ENCODE peak calls at places on chromosomes 3 and 15, in eight cellular contexts. R is GM23338, F is HCT116, U is GM12891, O is endothelial cell of umbilical vein, E is transverse colon, V is upper lobe of left lung, X is HL-60. N is an unnamed sample.

GRCh38 chr15:45134682-45135604 is 5.1 kb downstream of the DUOX1 start:
- DNase-seq in X (no peak), O (no peak), V (peak; percentile 86), R (peak; percentile 73), E (peak; percentile 51), F (no peak), U (no peak), N (no peak)

GRCh38 chr15:41695750-41696436 is 35.7 kb downstream of the MGA start:
- DNase-seq in E (peak; percentile 18), F (peak; percentile 24), X (peak; percentile 63), U (peak; percentile 47), R (peak; percentile 45), O (peak; percentile 77), V (no peak), N (peak; percentile 40)

GRCh38 chr3:115148142-115148790 is 1.2 kb upstream of the ZBTB20 start:
- DNase-seq in X (no peak), E (no peak), V (no peak), F (no peak), U (no peak), R (no peak), O (no peak), N (no peak)

GRCh38 chr3:39362177-39362576 is 21.0 kb upstream of the SLC25A38 start:
- DNase-seq in E (no peak), R (no peak), F (no peak), O (no peak), U (no peak), X (no peak), V (no peak), N (no peak)

GRCh38 chr15:74251187-74251811 is 15.2 kb downstream of the CCDC33 start:
- DNase-seq in V (no peak), X (no peak), R (no peak), U (no peak), O (no peak), F (no peak), E (no peak), N (no peak)

GRCh38 chr3:57963811-57964346 is 44.3 kb upstream of the FLNB start:
- DNase-seq in R (no peak), O (no peak), V (no peak), X (no peak), E (no peak), U (no peak), F (no peak), N (no peak)

GRCh38 chr3:184240384-184241140 is 8.2 kb downstream of the ALG3 start:
- DNase-seq in F (no peak), R (peak; percentile 65), X (no peak), O (peak; percentile 34), E (no peak), V (no peak), U (no peak), N (no peak)

GRCh38 chr3:94171954-94172353 is 109.1 kb downstream of the NSUN3 start:
- DNase-seq in O (no peak), V (no peak), X (no peak), R (no peak), U (no peak), F (no peak), E (no peak), N (no peak)

GRCh38 chr3:22245122-22245521 is 494.1 kb upstream of the ZNF385D start:
- DNase-seq in R (no peak), O (no peak), E (no peak), V (no peak), U (no peak), F (no peak), X (no peak), N (no peak)

GRCh38 chr3:106457278-106458210 is 588.7 kb upstream of the CBLB start:
- DNase-seq in V (no peak), E (no peak), F (no peak), R (no peak), O (peak; percentile 24), X (peak; percentile 42), U (peak; percentile 8), N (peak; percentile 12)

GRCh38 chr3:194275231-194275671 is 75.9 kb downstream of the CPN2 start:
- DNase-seq in R (no peak), V (no peak), O (peak; percentile 24), E (no peak), U (no peak), F (no peak), X (no peak), N (no peak)

GRCh38 chr3:194277547-194278091 is 73.5 kb downstream of the CPN2 start:
- DNase-seq in V (peak; percentile 48), E (peak; percentile 21), R (no peak), X (no peak), O (peak; percentile 62), F (no peak), U (no peak), N (no peak)

GRCh38 chr3:194275721-194276120 is 75.4 kb downstream of the CPN2 start:
- DNase-seq in V (no peak), E (no peak), O (no peak), U (no peak), R (no peak), F (no peak), X (no peak), N (no peak)

GRCh38 chr3:194278186-194278845 is 72.8 kb downstream of the CPN2 start:
- DNase-seq in E (peak; percentile 3), O (no peak), U (no peak), X (no peak), R (no peak), F (no peak), V (no peak), N (no peak)

DNA sequence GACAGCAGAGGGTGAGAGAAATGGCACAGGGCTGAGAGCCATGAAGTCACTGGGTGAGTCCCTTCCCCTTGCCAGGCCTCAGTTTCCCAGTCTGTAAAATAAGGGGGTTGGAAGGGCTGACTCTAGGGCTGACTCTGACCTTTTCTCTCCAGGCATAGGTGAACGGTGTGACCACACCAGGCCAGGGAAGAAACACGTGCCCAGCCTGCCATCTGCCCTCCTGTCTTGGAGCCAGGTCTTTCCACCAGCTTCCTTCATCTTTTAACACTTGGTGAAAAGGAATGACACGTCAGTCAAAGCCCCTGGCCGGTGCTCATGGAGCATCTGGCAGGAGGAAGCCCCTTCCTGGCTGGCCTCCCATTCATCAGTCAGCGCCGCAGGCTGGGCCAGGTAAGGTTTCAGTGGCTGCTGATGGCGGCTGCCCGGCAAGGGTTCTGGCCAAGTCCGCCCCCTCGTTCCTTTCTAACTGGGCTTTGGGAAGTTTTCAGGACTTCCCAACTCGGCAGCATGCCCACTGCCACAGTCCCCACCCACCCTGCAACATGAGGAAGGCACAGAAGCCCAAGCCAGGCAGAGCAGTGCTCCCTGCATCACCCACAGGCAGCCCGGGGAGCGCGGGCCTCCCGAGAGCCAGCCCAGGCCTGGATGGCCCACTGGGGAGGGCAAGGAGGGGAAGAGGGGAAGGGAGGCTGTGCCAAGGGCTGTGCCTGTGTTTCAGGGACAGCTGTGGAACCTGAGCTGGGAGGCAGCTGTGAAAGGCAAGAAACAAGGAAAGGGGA is 74.2 kb downstream of the CPN2 start:
- DNase-seq in R (no peak), E (peak; percentile 11), V (peak; percentile 74), O (peak; percentile 75), U (no peak), X (no peak), F (no peak), N (no peak)
- TF ChIP-seq POLR2AphosphoS5 in R (no peak), E (no peak), V (no peak), O (no peak), U (no peak), X (no peak), F (no peak), N (no peak)

GRCh38 chr3:12638105-12638504 is 25.8 kb downstream of the RAF1 start:
- DNase-seq in X (no peak), F (no peak), R (no peak), U (no peak), O (no peak), V (no peak), E (no peak), N (no peak)

GRCh38 chr3:12648384-12648959 is 15.4 kb downstream of the RAF1 start:
- DNase-seq in E (peak; percentile 25), V (no peak), U (no peak), F (no peak), R (no peak), X (no peak), O (no peak), N (no peak)

GRCh38 chr3:12644297-12644937 is 19.5 kb downstream of the RAF1 start:
- DNase-seq in O (no peak), F (no peak), X (no peak), R (no peak), V (no peak), U (no peak), E (no peak), N (no peak)

GRCh38 chr3:12643010-12643380 is 20.9 kb downstream of the RAF1 start:
- DNase-seq in R (no peak), E (no peak), O (no peak), X (no peak), U (no peak), V (no peak), F (no peak), N (no peak)

DNA sequence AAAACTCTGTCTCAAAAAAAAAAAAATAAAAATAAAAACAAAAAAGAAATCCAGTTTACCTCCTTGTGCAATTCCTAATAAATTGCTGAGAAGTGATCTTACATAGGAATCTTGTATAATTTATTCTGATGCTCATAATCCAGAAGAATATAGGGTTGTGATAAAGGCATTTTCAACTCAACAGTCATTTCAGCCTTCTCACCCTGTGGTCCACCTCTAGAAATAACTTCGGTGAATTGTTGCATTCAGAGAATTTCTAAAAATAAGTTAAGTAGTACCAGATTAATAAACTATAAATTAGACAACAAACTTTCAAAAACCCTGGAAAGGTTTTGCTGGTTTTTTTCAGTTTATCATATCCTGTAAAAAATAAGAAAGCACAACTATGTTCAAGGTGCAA is 20.2 kb downstream of the RAF1 start:
- DNase-seq in E (no peak), U (no peak), V (no peak), X (no peak), R (no peak), F (no peak), O (no peak), N (no peak)
- TF ChIP-seq POLR2AphosphoS5 in E (no peak), U (no peak), V (no peak), X (no peak), R (no peak), F (no peak), O (no peak), N (no peak)

GRCh38 chr3:186783731-186784515 is 546 bp downstream of the EIF4A2 start:
- DNase-seq in U (peak; percentile 48), R (peak; percentile 73), V (peak; percentile 96), F (no peak), E (peak; percentile 89), O (peak; percentile 81), X (peak; percentile 80), N (peak; percentile 58)
- TF ChIP-seq POLR2AphosphoS5 in U (peak; percentile 69), R (peak; percentile 27), V (peak; percentile 94), F (peak; percentile 2), E (peak; percentile 88), O (peak; percentile 37), X (peak; percentile 25), N (peak; percentile 74)

DNA sequence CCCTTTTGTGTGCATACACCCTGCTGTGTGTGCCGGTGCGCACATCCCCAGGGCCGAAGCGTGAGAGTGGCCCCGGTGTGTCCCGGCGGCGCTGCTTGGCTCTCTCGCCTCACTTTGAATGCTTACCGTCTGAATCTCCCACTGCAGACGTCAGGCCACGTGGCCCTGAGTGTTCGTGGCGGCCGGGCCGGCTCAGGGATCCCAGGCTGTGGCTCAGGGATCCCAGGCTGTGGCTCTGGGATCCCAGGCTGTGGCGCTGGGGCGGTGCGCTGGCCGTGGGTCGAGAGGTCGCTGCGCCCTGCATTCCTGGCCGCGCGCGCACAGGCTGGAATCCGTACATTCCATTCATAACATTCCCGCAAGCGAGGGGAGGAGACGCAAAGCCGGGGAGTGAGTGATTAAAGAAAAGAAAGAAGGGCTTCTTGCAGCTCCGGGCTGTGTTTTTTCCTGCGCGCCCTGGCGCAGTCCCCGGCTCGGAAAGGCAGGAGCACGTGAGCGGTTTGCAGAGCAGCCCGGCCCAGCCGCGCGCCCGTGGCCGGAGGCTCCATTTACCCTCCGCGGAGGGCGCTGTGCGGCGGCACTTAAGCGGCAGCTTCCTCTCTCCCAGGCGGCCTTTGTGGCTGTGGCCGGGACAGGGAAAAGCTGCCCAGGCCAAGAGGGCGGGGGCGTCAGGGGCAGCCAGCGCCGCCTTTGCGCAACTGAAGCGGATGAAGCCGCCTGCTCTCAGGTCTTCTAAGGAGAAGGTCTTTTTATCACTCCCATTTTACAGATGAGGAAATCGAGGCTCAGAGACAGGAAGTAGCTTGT is 87.0 kb upstream of the ALDH1L1 start:
- DNase-seq in E (peak; percentile 49), X (peak; percentile 62), U (no peak), F (peak; percentile 35), V (peak; percentile 94), O (peak; percentile 89), R (peak; percentile 96), N (no peak)
- TF ChIP-seq POLR2AphosphoS5 in E (peak; percentile 29), X (no peak), U (no peak), F (no peak), V (peak; percentile 57), O (peak; percentile 46), R (peak; percentile 12), N (no peak)

N was measured in GM12892.